ENCODE peak calls at places on chromosomes 13 and 19, in four cellular contexts. C is fibroblast of lung, U is fibroblast of mammary gland, N is A549. R is an unnamed sample.

GRCh38 chr19:19626516-19627441 is 1.2 kb downstream of the LPAR2 start:
- DNase-seq in C (no peak), U (no peak), N (no peak), R (no peak)

GRCh38 chr13:113160983-113161382 is 2.5 kb downstream of the PROZ start:
- DNase-seq in C (no peak), U (no peak), N (no peak), R (no peak)

GRCh38 chr13:49220856-49221614 is 897 bp downstream of the MLNR start:
- DNase-seq in C (no peak), U (peak; percentile 15), N (no peak), R (no peak)

GRCh38 chr13:25111557-25111956 is 15.6 kb downstream of the PABPC3 start:
- DNase-seq in C (no peak), U (peak; percentile 9), N (no peak), R (no peak)

GRCh38 chr13:27854606-27855005 is 62.3 kb downstream of the GSX1 start:
- DNase-seq in C (no peak), U (no peak), N (no peak), R (no peak)

GRCh38 chr19:35354898-35355297 is 3.4 kb upstream of the FFAR3 start:
- DNase-seq in C (no peak), U (no peak), N (no peak), R (no peak)

GRCh38 chr19:988081-988480 is 3.9 kb downstream of the WDR18 start:
- DNase-seq in C (no peak), U (peak; percentile 10), N (no peak), R (no peak)

GRCh38 chr13:98939552-98940306 is 38.1 kb downstream of the DOCK9 start:
- DNase-seq in C (no peak), U (peak; percentile 67), N (no peak), R (no peak)

GRCh38 chr19:1668339-1669123 is 16.1 kb upstream of the TCF3 start:
- DNase-seq in C (peak; percentile 9), U (no peak), N (no peak), R (no peak)

GRCh38 chr13:97226788-97227627 is 4.9 kb downstream of the MBNL2 start:
- DNase-seq in C (no peak), U (no peak), N (no peak), R (no peak)

GRCh38 chr13:103473081-103473480 is 406.9 kb upstream of the SLC10A2 start:
- DNase-seq in C (no peak), U (no peak), N (no peak), R (no peak)

DNA sequence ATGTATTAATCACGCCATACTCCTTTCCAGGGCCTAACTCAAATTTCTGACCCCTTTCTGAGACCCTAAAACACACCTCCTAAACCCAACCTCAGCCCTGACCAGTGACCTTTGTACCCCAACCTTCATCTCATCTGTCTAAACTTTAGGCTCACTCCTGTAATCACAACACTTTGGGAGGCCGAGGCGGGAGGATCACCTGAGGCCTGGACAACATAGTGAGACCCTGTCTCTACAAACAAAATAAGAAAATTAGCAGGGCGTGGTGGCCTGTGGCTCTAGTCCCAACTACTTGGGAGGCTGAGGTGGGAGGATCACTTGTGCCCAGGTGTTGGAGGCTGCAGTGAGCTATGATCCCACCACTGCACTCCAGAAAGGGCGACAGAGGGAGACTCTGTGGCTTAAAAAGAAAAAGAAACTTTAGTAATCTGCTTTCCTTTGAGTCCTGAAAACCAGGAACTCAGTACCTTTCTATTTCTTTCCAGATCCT is 4.7 kb downstream of the RTN2 start:
- DNase-seq in C (no peak), U (no peak), N (no peak), R (no peak)
- H3K4me3 ChIP-seq in C (no peak overlapping the region), U (peak overlapping the region; percentile 59), N (no peak overlapping the region), R (no peak overlapping the region)

GRCh38 chr19:5820785-5821184 is 15.9 kb downstream of the NRTN start:
- DNase-seq in C (no peak), U (no peak), N (no peak), R (no peak)

GRCh38 chr19:5822181-5822844 is 17.2 kb downstream of the FUT6 start:
- DNase-seq in C (no peak), U (no peak), N (no peak), R (no peak)

GRCh38 chr19:5824791-5825577 is 14.5 kb downstream of the FUT6 start:
- DNase-seq in C (no peak), U (no peak), N (no peak), R (no peak)

GRCh38 chr19:5821521-5822180 is 16.8 kb downstream of the NRTN start:
- DNase-seq in C (no peak), U (no peak), N (no peak), R (no peak)

DNA sequence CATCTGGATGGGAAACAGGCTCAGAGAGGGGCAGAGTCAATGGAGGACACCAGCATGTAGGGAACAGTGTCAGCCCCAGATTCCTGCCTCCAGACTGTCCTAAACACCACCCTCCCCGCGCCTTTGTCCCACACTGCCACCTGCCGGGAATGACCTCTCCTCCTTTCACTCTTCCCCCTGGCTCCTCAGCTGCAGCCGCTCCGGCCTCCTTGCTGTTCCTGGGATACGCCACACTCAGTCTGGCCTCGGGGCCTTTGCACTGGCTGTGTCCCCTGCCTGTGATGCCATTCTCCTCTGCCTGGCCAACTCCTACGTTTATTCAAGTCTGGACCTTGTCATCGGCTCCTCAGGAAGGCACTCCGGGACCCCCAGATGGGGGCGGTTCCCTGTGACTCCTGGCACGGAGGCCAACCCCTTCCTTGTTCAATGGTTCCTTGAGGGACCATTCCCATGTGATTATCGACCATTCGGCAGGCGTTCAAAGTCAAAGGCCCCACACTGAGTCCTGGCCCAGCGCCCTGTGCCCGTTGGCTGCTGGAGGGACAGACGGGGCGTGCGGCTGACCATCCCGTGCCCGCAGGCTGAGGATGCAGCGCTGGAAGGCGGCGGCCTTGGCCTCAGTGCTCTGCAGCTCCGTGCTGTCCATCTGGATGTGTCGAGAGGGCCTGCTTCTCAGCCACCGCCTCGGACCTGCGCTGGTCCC is 15.8 kb downstream of the FUT6 start:
- DNase-seq in C (no peak), U (no peak), N (peak; percentile 53), R (no peak)
- TF ChIP-seq CTCF in C (no peak), U (peak; percentile 31), N (peak; percentile 51), R (peak; percentile 16)

DNA sequence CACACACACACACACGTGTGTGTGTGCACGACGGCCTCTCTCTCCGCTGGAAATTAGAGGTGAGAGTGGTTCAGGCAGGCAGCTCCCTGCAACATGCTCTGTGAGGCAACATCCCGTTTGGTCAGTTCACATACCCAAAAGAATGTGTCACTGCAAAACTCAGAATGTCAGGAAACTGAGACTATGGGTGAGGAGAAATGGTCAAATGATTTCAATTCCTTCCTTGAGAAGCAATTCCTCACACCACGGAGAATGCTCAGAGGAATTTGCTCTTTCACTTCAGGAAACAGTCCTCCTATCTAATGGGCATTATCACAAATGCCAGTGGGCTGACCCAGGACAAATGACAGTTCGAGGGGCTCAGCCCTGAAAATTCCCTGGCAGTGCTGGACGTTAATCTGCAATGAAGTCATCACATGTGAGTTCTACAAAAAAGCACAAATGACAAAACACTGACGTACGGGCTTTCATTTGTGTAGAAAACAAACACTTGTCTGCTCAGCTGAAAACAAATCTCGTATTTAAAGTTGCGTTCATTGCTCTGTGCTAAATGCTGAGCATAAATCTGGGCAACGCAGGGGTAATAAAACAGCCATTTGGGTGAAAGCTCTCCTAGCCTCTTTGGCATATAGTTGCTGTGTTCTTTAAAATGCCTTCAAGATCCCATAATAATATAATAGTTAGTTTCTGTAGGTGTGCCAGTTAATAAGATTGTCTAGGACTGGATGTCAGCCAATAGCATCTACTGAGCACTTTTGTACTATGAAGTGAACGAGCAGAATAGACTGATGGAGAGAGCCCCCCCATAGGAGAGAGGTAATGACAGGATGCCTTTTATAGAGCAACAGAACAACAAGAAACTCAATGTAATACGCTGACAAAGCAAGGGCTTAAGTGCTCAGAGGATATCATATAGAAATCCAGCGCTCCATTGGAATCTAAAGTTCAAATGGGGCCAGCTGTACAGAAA is 18.7 kb upstream of the LATS2 start:
- DNase-seq in C (peak; percentile 79), U (peak; percentile 88), N (no peak), R (peak; percentile 84)
- H3K4me3 ChIP-seq in C (peak overlapping the region; percentile 29), U (peak overlapping the region; percentile 19), N (no peak overlapping the region), R (peak overlapping the region; percentile 13)

DNA sequence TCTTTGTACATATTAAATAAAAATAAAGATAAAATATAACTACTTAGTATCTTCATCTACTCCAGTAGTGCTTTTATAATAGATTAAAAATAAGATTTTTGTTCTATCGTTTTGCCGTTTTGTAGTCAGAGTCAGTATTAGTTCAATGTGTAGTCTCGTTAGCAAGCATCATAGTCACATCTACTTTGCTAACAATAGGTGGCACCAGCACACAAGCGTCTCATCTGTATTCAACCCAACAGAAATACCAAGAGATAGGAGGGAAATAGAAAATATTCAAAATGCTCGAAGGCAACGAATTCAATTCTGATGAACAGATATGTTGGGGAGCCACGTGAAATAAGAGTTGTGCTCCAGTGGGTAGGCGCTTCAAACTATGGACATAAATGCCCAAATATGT is 21.4 kb upstream of the MICU2 start:
- DNase-seq in C (peak; percentile 51), U (peak; percentile 42), N (peak; percentile 28), R (no peak)
- TF ChIP-seq CTCF in C (peak; percentile 49), U (peak; percentile 50), N (peak; percentile 67), R (peak; percentile 63)

GRCh38 chr13:65551208-65551607 is 1678.9 kb downstream of the PCDH9 start:
- DNase-seq in C (no peak), U (no peak), N (no peak), R (no peak)
- H3K4me3 ChIP-seq in C (no peak overlapping the region), U (no peak overlapping the region), N (no peak overlapping the region), R (no peak overlapping the region)

DNA sequence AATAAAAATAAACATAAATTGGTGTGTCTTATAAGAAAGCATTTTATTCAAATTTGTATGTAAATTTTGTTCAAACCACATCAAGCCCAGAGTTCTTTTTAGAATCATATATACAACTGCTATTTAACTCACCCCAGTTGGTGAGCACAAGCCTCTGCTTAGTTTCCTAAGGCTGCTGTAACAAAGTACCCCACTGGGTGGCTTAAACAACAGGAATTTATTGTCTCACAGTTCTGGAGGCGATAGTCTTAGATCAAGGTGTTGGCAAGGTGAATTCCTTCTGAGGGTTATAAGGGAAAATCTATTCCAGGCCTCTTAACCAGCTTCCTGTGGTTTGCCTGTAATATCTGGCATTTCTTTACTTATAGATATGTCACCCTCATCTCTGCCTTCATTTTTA is 1133.5 kb downstream of the OLFM4 start:
- DNase-seq in C (no peak), U (no peak), N (no peak), R (no peak)
- TF ChIP-seq CTCF in C (no peak), U (no peak), N (no peak), R (no peak)

R was measured in AG09309.